ENCODE peak calls at places on chromosomes 11 and 22, in four cellular contexts. I is smooth muscle cell of the brain vasculature; K is osteoblast; C is stimulated activated CD4-positive, alpha-beta T cell treated with anti-CD3 and anti-CD28 coated beads, Interleukin-1b, Interleukin-23, amount 100 ng/mL, for 4 hours. A is an unnamed sample.

GRCh38 chr11:6813651-6814050 is 14.2 kb upstream of the OR6A2 start:
- DNase-seq in I (no peak), K (peak), C (no peak), A (no peak)

GRCh38 chr11:32891657-32892354 is 805 bp upstream of the QSER1 start:
- DNase-seq in I (no peak), K (peak), C (peak), A (no peak)

GRCh38 chr22:26610983-26611382 is 6.8 kb downstream of the CRYBB1 start:
- DNase-seq in I (no peak), K (peak), C (no peak), A (no peak)

GRCh38 chr11:25939691-25940090 is 392.2 kb upstream of the ANO3 start:
- DNase-seq in I (no peak), K (no peak), C (no peak), A (no peak)

GRCh38 chr11:17458268-17458667 is 18.4 kb downstream of the ABCC8 start:
- DNase-seq in I (no peak), K (peak), C (no peak), A (no peak)

GRCh38 chr11:34250732-34251639 is 106.8 kb downstream of the ABTB2 start:
- DNase-seq in I (no peak), K (peak), C (peak), A (peak)

GRCh38 chr11:102853055-102853454 is 9.6 kb upstream of the MMP3 start:
- DNase-seq in I (no peak), K (no peak), C (no peak), A (no peak)

GRCh38 chr22:29718949-29719893 is 582 bp upstream of the CABP7 start:
- DNase-seq in I (no peak), K (no peak), C (no peak), A (no peak)

GRCh38 chr11:84390441-84391078 is 1104.4 kb upstream of the CCDC90B start:
- DNase-seq in I (no peak), K (no peak), C (no peak), A (no peak)

GRCh38 chr11:104653011-104653806 is 245.1 kb downstream of the CASP12 start:
- DNase-seq in I (no peak), K (no peak), C (no peak), A (no peak)

GRCh38 chr22:23688121-23688520 is 2.7 kb upstream of the RGL4 start:
- DNase-seq in I (no peak), K (no peak), C (no peak), A (no peak)

GRCh38 chr11:120797133-120797532 is 226.8 kb upstream of the TBCEL start:
- DNase-seq in I (no peak), K (no peak), C (no peak), A (no peak)

GRCh38 chr11:10415817-10416392 is 39.2 kb upstream of the AMPD3 start:
- DNase-seq in I (no peak), K (no peak), C (no peak), A (no peak)

GRCh38 chr11:17563248-17563647 is 16.2 kb downstream of the OTOG start:
- DNase-seq in I (no peak), K (peak), C (no peak), A (no peak)

GRCh38 chr11:92104349-92104748 is 120.3 kb upstream of the FAT3 start:
- DNase-seq in I (no peak), K (no peak), C (no peak), A (no peak)

GRCh38 chr11:11937433-11937832 is 71.0 kb downstream of the DKK3 start:
- DNase-seq in I (no peak), K (no peak), C (no peak), A (no peak)

GRCh38 chr11:77074205-77074604 is 7.4 kb downstream of the CAPN5 start:
- DNase-seq in I (no peak), K (peak), C (no peak), A (no peak)

GRCh38 chr11:14905104-14906033 is 13.3 kb upstream of the CYP2R1 start:
- DNase-seq in I (no peak), K (peak), C (peak), A (peak)

GRCh38 chr22:39292002-39292401 is 27.4 kb downstream of the RPL3 start:
- DNase-seq in I (no peak), K (no peak), C (no peak), A (no peak)

GRCh38 chr22:48940988-48941902 is 886.4 kb downstream of the BRD1 start:
- DNase-seq in I (no peak), K (peak), C (no peak), A (no peak)

GRCh38 chr11:27205779-27206549 is 157.1 kb downstream of the CCDC34 start:
- DNase-seq in I (no peak), K (no peak), C (no peak), A (no peak)

GRCh38 chr11:130498181-130498580 is 49.7 kb downstream of the ADAMTS15 start:
- DNase-seq in I (no peak), K (no peak), C (no peak), A (no peak)

GRCh38 chr11:85137597-85137996 is 489.5 kb downstream of the DLG2 start:
- DNase-seq in I (no peak), K (no peak), C (no peak), A (no peak)

GRCh38 chr11:19598876-19599275 is 113.8 kb upstream of the NAV2 start:
- DNase-seq in I (no peak), K (no peak), C (no peak), A (no peak)

GRCh38 chr11:111770581-111771134 is 4.5 kb upstream of the PPP2R1B start:
- DNase-seq in I (no peak), K (no peak), C (no peak), A (no peak)